ENCODE peak calls at places on chromosome 14, in four cellular contexts. C, J, B and K are unnamed samples. For H3K36me3, the result is how much of the 10 kb centered on the place peaks cover.

GRCh38 chr14:74548881-74549280 is 55.3 kb downstream of the ISCA2 start:
- DNase-seq in C (no peak), B (peak), J (no peak), K (no peak)

GRCh38 chr14:101633276-101633675 is 72.0 kb downstream of the DIO3 start:
- DNase-seq in B (no peak), C (no peak), J (no peak), K (no peak)

GRCh38 chr14:68899033-68899603 is 80.0 kb downstream of the ACTN1 start:
- DNase-seq in B (no peak), C (no peak), J (no peak), K (no peak)

GRCh38 chr14:36316131-36316530 is 4.3 kb downstream of the MBIP start:
- DNase-seq in B (no peak), J (no peak), C (peak), K (no peak)

GRCh38 chr14:37591941-37592287 is 3.1 kb downstream of the FOXA1 start:
- DNase-seq in B (peak), J (no peak), C (peak), K (no peak)

GRCh38 chr14:59619071-59619470 is 42.5 kb upstream of the CCDC175 start:
- DNase-seq in B (no peak), J (no peak), C (peak), K (no peak)

GRCh38 chr14:61662437-61663311 is 32.6 kb upstream of the HIF1A start:
- DNase-seq in J (peak), B (peak), C (peak), K (peak)

GRCh38 chr14:79597561-79597960 is 613.7 kb downstream of the DIO2 start:
- DNase-seq in C (no peak), J (no peak), B (no peak), K (no peak)

GRCh38 chr14:60686865-60687264 is 37.3 kb downstream of the SIX4 start:
- DNase-seq in B (no peak), J (no peak), C (peak), K (no peak)

GRCh38 chr14:43165651-43166050 is 1341.4 kb downstream of the FSCB start:
- DNase-seq in B (peak), J (no peak), C (no peak), K (no peak)

GRCh38 chr14:61476737-61477410 is 155.5 kb downstream of the PRKCH start:
- DNase-seq in C (peak), J (peak), B (peak), K (peak)

GRCh38 chr14:67332468-67332867 is 27.1 kb downstream of the ATP6V1D start:
- DNase-seq in J (no peak), B (no peak), C (no peak), K (no peak)

GRCh38 chr14:26276757-26277156 is 321.1 kb downstream of the NOVA1 start:
- DNase-seq in C (no peak), J (no peak), B (peak), K (no peak)

GRCh38 chr14:69632752-69633151 is 21.4 kb downstream of the SUSD6 start:
- DNase-seq in C (no peak), B (no peak), J (no peak), K (no peak)

GRCh38 chr14:102221026-102221425 is 81.3 kb downstream of the WDR20 start:
- DNase-seq in J (no peak), C (peak), B (no peak), K (no peak)

GRCh38 chr14:64556526-64556925 is 6.8 kb downstream of the PPP1R36 start:
- DNase-seq in C (peak), B (no peak), J (no peak), K (no peak)

GRCh38 chr14:29521526-29522137 is 406.0 kb downstream of the PRKD1 start:
- DNase-seq in J (no peak), C (peak), B (peak), K (no peak)

GRCh38 chr14:88625671-88626070 is 62.8 kb downstream of the ZC3H14 start:
- DNase-seq in C (no peak), B (no peak), J (no peak), K (no peak)

GRCh38 chr14:88617479-88617878 is 54.6 kb downstream of the ZC3H14 start:
- DNase-seq in C (no peak), B (no peak), J (no peak), K (no peak)

GRCh38 chr14:88616697-88617096 is 53.9 kb downstream of the ZC3H14 start:
- DNase-seq in C (peak), J (no peak), B (no peak), K (no peak)

GRCh38 chr14:88618476-88618875 is 55.6 kb downstream of the ZC3H14 start:
- DNase-seq in J (no peak), B (no peak), C (no peak), K (no peak)

DNA sequence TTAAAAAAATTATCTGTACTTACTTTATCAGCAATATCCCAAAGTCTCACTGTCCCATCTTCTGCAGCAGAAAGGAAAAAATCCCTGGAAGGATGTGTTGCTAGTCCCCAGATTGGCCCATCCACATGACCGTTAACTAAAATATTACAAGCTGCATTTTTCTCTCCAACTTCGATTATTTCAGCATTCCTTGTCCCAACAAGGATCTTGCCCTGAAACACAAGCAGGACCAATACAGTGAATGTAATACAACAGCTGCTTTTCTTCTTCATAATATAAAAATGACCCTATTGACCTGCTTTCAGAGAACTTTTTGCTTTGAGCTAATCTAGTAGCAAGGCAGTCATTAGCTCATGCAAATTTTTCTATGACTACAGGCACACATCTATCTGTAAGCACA is 58.3 kb downstream of the ZC3H14 start:
- DNase-seq in J (no peak), C (no peak), B (no peak), K (no peak)
- H3K36me3 ChIP-seq in J (under half), C (under half), B (under half), K (under half)

DNA sequence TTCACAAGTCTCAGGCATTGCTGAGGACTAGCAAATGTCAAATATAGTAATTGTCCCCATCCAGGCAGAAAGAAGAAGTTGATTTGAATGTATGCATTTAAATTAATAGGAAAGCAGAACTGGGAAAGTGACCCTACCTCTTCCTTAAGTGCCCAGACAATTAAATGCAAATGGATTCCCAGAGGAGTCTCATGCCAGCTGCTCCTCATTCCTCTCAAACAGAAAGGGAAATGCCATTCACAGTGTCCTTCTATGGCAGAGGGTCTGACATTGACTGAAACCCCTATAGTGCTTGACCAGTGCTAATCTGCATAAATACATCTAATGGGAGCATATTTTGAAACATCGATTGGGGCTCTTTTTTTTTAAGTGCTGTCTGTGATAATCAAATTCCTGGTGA is 292.4 kb upstream of the SEL1L start:
- DNase-seq in J (no peak), C (no peak), B (no peak), K (no peak)
- H3K36me3 ChIP-seq in J (under half), C (under half), B (under half), K (under half)

DNA sequence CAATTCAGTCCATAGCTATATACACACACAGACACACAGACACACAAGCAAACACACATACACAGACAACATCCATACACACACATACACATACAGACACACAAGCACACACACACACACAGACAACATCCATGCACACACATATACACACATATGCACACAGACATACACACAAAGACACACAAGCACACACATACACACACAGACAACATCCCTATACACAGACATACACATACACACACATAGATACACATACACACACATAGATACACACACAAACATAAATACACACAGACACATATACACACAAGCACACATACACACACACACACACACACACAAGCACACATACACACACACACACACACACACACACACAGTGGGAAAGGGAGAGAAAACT is 254.8 kb downstream of the VRK1 start:
- DNase-seq in B (no peak), J (no peak), C (no peak), K (no peak)
- H3K36me3 ChIP-seq in B (under half), J (under half), C (under half), K (under half)

GRCh38 chr14:90894241-90894640 is 78.0 kb upstream of the TTC7B start:
- DNase-seq in B (no peak), C (no peak), J (no peak), K (no peak)
- H3K36me3 ChIP-seq in B (under half), C (under half), J (under half), K (under half)

DNA sequence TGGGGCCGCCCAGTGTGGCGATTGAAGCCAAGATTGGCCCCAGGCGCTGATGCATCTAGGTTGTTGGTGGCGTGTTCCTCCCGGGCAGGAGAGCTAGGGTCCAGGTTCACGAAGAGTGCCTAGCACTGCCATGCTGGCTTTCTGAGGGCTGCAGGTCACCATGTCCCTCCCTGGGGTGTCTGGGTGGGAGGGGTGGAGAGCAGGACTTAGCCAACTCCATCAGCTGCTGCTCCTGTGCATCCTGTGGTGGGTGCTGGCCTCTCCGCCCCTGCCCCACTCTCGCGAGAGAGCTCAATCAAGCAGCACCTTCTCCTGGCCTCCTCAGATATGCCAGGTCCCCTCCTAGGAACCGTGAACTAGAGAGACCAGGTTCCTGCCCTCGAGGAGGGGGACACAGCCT is 1.8 kb downstream of the TRMT61A start:
- DNase-seq in J (no peak), B (no peak), C (no peak), K (no peak)
- H3K36me3 ChIP-seq in J (under half), B (under half), C (under half), K (under half)

GRCh38 chr14:52882824-52883223 is 68.0 kb downstream of the FERMT2 start:
- DNase-seq in C (no peak), J (no peak), B (no peak), K (no peak)
- H3K36me3 ChIP-seq in C (under half), J (under half), B (under half), K (under half)

DNA sequence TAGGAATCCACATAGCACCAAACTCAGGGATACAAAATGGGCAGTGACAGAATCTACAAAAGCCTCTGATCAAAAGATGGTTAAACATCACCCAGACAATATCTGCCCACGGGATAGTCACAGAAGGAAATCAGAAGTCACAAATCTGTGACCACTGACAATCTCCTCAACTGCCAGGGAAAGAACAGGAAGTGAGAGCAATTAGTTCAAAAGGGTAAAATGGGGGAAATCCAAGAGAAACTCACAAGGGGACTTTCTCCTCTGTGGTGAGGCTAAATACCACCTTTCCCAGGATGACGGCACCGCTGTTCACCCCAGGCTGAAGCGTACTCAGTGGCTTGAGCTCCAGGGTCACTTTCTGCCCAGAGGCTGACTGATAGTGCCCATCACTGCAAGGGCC is 10.7 kb downstream of the TTC5 start:
- DNase-seq in J (no peak), B (no peak), C (no peak), K (peak)
- H3K36me3 ChIP-seq in J (under half), B (under half), C (under half), K (under half)

GRCh38 chr14:20454645-20455354 is at the start of the genes APEX1 and OSGEP:
- DNase-seq in B (peak), C (peak), J (peak), K (peak)

GRCh38 chr14:20456971-20457370 is 1.9 kb downstream of the APEX1 start:
- DNase-seq in J (no peak), C (no peak), B (no peak), K (no peak)

GRCh38 chr14:20458031-20458789 is 3.0 kb downstream of the PIP4P1 start:
- DNase-seq in B (no peak), C (no peak), J (no peak), K (no peak)

GRCh38 chr14:20455355-20456300 is 602 bp downstream of the APEX1 start:
- DNase-seq in C (peak), J (no peak), B (peak), K (no peak)

DNA sequence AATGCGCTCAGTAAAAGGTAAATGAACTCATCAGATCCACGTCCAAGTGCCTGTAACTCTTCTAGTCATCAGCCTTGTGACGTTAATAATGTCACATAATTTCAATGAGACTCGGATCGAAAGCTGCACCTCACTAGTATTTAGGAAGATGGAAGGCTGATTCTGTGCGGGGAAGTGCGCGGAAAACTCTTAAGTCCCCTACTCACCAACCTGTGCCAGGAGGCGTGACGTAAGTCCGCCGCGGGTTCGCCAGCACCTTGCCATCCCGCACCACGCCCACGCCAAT is 310 bp downstream of the OSGEP start:
- DNase-seq in C (peak), B (no peak), J (peak), K (no peak)
- H3K36me3 ChIP-seq in C (under half), B (under half), J (half or more), K (under half)

DNA sequence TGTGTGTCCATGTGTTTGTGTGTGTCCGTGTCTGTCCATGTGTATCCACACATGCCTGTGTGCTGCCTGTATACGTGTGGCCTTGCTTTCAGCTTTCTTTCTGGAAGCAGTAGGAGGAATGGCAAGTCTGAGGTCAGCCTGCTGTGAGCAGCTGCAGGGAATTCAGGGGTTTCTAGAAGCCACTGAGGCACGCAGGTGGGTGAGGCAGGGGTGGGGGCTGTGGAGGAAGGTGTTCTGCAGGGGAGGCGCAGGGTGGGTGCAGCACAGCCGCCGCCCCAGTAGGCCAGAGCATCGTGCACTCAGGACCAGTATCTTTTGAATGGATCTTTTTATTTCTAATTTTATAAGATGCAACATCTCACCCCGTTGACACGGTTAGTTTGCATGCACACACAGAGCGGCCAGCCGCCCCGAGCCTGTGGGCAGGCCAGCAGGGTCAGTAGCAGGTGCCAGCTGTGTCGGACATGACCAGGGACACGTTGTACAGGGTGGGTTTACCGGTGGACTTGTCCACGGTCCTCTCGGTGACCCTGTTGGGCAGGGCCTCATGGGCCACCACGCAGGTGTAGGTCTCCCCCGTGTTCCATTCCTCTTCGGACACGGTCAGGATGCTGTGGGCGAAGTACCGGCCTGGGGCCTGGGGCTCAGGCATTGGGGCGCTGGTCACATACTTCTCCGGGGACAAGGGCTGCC is 327.7 kb downstream of the TMEM121 start:
- DNase-seq in C (no peak), B (no peak), J (no peak), K (no peak)
- H3K36me3 ChIP-seq in C (under half), B (under half), J (under half), K (under half)

GRCh38 chr14:58275527-58276190 is 22.7 kb upstream of the ARID4A start:
- DNase-seq in J (peak), C (no peak), B (no peak), K (no peak)

GRCh38 chr14:58280954-58281787 is 17.2 kb upstream of the ARID4A start:
- DNase-seq in C (peak), B (peak), J (peak), K (peak)

GRCh38 chr14:58281969-58282368 is 16.4 kb upstream of the ARID4A start:
- DNase-seq in B (no peak), J (no peak), C (no peak), K (no peak)

GRCh38 chr14:58276208-58276607 is 22.1 kb upstream of the ARID4A start:
- DNase-seq in J (no peak), B (no peak), C (no peak), K (no peak)

DNA sequence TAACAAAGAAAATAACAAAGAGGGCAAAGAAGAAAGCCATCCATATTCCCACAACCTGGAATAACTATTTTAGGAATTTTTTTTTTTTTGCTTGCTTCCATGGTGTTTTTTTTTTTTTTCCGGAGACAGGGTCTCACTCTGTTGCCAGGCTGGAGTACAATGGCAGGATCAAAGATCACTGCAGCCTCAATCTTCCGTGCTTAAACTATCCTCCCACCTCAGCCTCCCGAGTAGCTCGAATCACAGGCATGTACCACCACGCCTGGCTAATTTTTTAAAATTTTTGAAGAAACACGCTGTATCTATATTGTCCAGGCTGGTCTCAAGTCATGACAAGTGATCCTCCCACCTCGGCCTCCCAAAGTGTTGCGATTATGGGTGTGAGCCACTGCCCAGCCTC is 20.2 kb upstream of the ARID4A start:
- DNase-seq in B (no peak), C (no peak), J (no peak), K (no peak)
- H3K36me3 ChIP-seq in B (under half), C (under half), J (under half), K (under half)